ENCODE peak calls at places on chromosomes 4 and X, in nine cellular contexts. I is heart left ventricle, O is H1, S is A549, X is esophagus muscularis mucosa, A is K562, D is hepatocyte, B is OCI-LY7, C is keratinocyte. L is an unnamed sample.

GRCh38 chr4:77652237-77652897 is 46.7 kb downstream of the CXCL13 start:
- DNase-seq in C (no peak), D (peak; percentile 27), O (no peak), I (no peak), A (no peak), S (no peak), X (no peak), B (no peak), L (no peak)

GRCh38 chrX:107718156-107718621 is 57.4 kb downstream of the TSC22D3 start:
- DNase-seq in S (peak; percentile 86), B (peak; percentile 76), I (no peak), D (peak; percentile 92), X (peak; percentile 93), O (no peak), C (no peak), A (peak; percentile 74), L (peak; percentile 57)

GRCh38 chrX:70553516-70553915 is 108.9 kb downstream of the DLG3 start:
- DNase-seq in I (no peak), S (no peak), X (no peak), O (no peak), B (no peak), A (no peak), D (no peak), C (no peak), L (no peak)

GRCh38 chr4:177220376-177220775 is 89.3 kb upstream of the NEIL3 start:
- DNase-seq in D (no peak), S (no peak), O (no peak), A (no peak), C (no peak), B (no peak), I (no peak), X (no peak), L (peak; percentile 4)

GRCh38 chrX:20620301-20620700 is 353.6 kb upstream of the RPS6KA3 start:
- DNase-seq in A (no peak), S (peak; percentile 12), D (no peak), C (no peak), X (no peak), B (no peak), O (no peak), I (no peak), L (peak; percentile 13)

GRCh38 chr4:8195431-8195830 is 3.7 kb upstream of the SH3TC1 start:
- DNase-seq in B (no peak), O (no peak), D (no peak), S (no peak), X (no peak), C (no peak), I (no peak), A (no peak), L (no peak)

GRCh38 chrX:132271330-132271729 is 52.1 kb upstream of the RAP2C start:
- DNase-seq in S (no peak), O (no peak), A (no peak), X (no peak), I (no peak), C (peak; percentile 36), D (no peak), B (no peak), L (peak; percentile 24)

GRCh38 chrX:133389975-133390374 is 25.3 kb downstream of the GPC4 start:
- DNase-seq in A (no peak), B (no peak), C (no peak), O (no peak), D (no peak), I (no peak), X (no peak), S (no peak), L (no peak)

GRCh38 chr4:7944568-7945220 is 5.0 kb upstream of the AFAP1 start:
- DNase-seq in C (no peak), A (no peak), D (no peak), X (no peak), I (no peak), O (no peak), B (no peak), S (no peak), L (no peak)

GRCh38 chr4:108965472-108966076 is 202.7 kb upstream of the ETNPPL start:
- DNase-seq in C (no peak), D (no peak), B (no peak), O (no peak), S (no peak), A (no peak), X (no peak), I (no peak), L (no peak)

GRCh38 chr4:53841711-53842110 is 222.7 kb downstream of the CHIC2 start:
- DNase-seq in B (no peak), O (no peak), A (no peak), D (no peak), I (no peak), S (no peak), C (no peak), X (no peak), L (no peak)

GRCh38 chrX:41600266-41600665 is 88.5 kb upstream of the GPR34 start:
- DNase-seq in I (no peak), B (no peak), X (no peak), S (no peak), O (no peak), A (no peak), C (no peak), D (no peak), L (no peak)

GRCh38 chr4:142567199-142567598 is 278.9 kb downstream of the INPP4B start:
- DNase-seq in A (no peak), O (peak; percentile 25), C (no peak), X (no peak), I (no peak), D (peak; percentile 40), B (no peak), S (peak; percentile 47), L (no peak)

GRCh38 chr4:54961357-54961975 is 163.9 kb downstream of the KDR start:
- DNase-seq in X (no peak), C (no peak), B (peak; percentile 34), I (no peak), A (peak; percentile 39), D (peak; percentile 44), O (no peak), S (peak; percentile 4), L (peak; percentile 42)

GRCh38 chr4:115360441-115360840 is 247.0 kb upstream of the NDST4 start:
- DNase-seq in O (no peak), C (no peak), X (no peak), B (no peak), I (no peak), S (no peak), D (no peak), A (no peak), L (no peak)

GRCh38 chr4:86967798-86968197 is 33.0 kb downstream of the AFF1 start:
- DNase-seq in A (no peak), I (no peak), S (no peak), O (no peak), D (no peak), B (no peak), X (no peak), C (no peak), L (no peak)

DNA sequence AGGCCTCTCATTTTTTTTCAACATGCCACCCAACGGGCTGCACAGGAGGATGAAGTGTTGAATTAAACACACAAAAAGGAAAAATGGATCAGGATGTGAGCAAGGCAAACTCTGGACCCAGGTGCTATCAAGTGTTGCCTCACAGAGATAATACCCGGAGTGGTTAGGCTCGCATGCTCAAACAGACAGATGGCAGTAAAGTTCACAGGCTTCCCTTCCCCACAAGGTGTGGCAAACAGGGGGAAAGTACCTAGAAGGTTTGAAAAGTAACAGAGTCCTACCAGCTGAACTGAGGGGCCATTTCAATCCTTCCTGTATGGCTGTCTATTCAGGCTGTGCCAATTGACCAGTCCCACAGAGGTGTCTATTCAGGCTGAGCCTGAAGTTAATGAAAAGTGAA is 123.9 kb upstream of the GC start:
- DNase-seq in D (peak; percentile 30), S (no peak), X (no peak), I (no peak), O (no peak), B (no peak), C (no peak), A (no peak), L (no peak)
- TF ChIP-seq CTCF in D (no peak), S (no peak), X (no peak), I (no peak), O (no peak), B (no peak), C (no peak), A (no peak), L (no peak)

DNA sequence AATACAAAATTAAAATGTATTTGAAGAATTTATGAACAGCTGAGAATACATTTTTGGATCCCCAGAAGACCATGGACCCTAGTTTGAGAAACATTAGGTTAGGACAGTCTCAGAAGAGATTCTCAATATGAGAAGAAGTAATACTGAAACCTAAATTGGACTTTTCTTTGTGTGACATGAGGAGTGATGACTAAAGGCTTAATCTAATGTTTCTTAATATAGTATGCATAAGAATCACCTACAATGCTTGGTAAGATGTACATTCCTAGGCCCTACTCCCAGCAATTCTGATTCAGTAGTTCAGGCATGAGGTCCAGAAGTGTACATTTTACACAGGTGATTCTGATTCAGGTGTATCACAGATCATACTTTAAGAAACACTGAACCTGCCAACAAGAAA is 31.6 kb upstream of the HUWE1 start:
- DNase-seq in O (no peak), A (no peak), S (no peak), I (no peak), B (no peak), X (no peak), C (no peak), D (no peak), L (no peak)
- H3K27ac ChIP-seq in O (no peak overlapping the region), A (no peak overlapping the region), S (no peak overlapping the region), I (no peak overlapping the region), B (no peak overlapping the region), X (no peak overlapping the region), C (no peak overlapping the region), D (no peak overlapping the region), L (no peak overlapping the region)

GRCh38 chr4:1130318-1131186 is 17.2 kb upstream of the RNF212 start:
- DNase-seq in I (no peak), X (peak; percentile 95), C (peak; percentile 13), O (no peak), B (peak; percentile 82), S (peak; percentile 64), D (peak; percentile 84), A (peak; percentile 86), L (peak; percentile 65)
- TF ChIP-seq CTCF in I (peak; percentile 100), X (peak; percentile 97), C (peak; percentile 99), O (peak; percentile 97), B (peak; percentile 100), S (peak; percentile 88), D (peak; percentile 99), A (peak; percentile 95), L (peak; percentile 98)

DNA sequence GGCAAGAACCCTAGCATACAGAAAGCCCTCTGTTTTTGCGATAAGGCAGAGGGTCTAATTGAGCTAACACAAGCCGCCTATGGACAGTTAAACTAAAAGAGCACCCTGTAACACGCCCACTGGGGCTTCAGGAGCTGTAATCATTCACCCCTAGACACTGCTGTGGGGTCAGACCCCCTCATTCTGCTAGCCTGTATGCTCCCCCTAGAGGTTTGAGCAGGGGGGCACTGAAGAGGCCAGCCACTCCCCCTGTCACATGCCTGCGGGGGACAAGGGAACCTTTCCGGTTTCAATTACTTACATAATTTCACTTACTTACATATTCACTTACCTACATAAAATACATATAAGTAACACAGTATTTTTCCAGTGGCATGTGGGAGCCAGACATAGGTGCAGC is 469.5 kb upstream of the FAM241A start:
- DNase-seq in A (no peak), S (no peak), D (no peak), O (no peak), C (no peak), B (no peak), X (no peak), I (no peak), L (no peak)
- H3K27ac ChIP-seq in A (no peak overlapping the region), S (no peak overlapping the region), D (no peak overlapping the region), O (no peak overlapping the region), C (no peak overlapping the region), B (no peak overlapping the region), X (no peak overlapping the region), I (no peak overlapping the region), L (no peak overlapping the region)

GRCh38 chr4:102553982-102554381 is 52.8 kb downstream of the NFKB1 start:
- DNase-seq in S (no peak), A (no peak), X (no peak), B (no peak), C (no peak), I (no peak), D (no peak), O (no peak), L (no peak)
- TF ChIP-seq CTCF in S (no peak), A (no peak), X (no peak), B (no peak), C (no peak), I (no peak), D (no peak), O (no peak), L (no peak)